ENCODE peak calls at places on chromosome 13, in eight cellular contexts. P, V, D, Y, Z, E, X and B are unnamed samples.

GRCh38 chr13:44306401-44307192 is 67.0 kb upstream of the SERP2 start:
- DNase-seq in P (peak), V (peak), D (no peak), Y (no peak), Z (peak), E (peak), X (peak), B (peak)

GRCh38 chr13:89239361-89240127 is 1568.4 kb downstream of the SLITRK5 start:
- DNase-seq in P (no peak), V (no peak), D (no peak), Y (no peak), Z (no peak), E (no peak), X (no peak), B (no peak)

GRCh38 chr13:99746857-99747710 is 224.5 kb downstream of the ZIC5 start:
- DNase-seq in P (no peak), V (no peak), D (no peak), Y (no peak), Z (no peak), E (no peak), X (no peak), B (no peak)

GRCh38 chr13:64239372-64239771 is 2823.7 kb upstream of the PCDH20 start:
- DNase-seq in P (no peak), V (no peak), D (no peak), Y (no peak), Z (peak), E (no peak), X (no peak), B (no peak)

GRCh38 chr13:50483416-50483815 is 360.1 kb downstream of the DLEU7 start:
- DNase-seq in P (no peak), V (no peak), D (no peak), Y (no peak), Z (no peak), E (no peak), X (no peak), B (no peak)

GRCh38 chr13:35992964-35993363 is 138.2 kb downstream of the DCLK1 start:
- DNase-seq in P (no peak), V (no peak), D (no peak), Y (no peak), Z (no peak), E (no peak), X (no peak), B (no peak)

GRCh38 chr13:98041081-98041820 is 87.8 kb downstream of the IPO5 start:
- DNase-seq in P (no peak), V (no peak), D (no peak), Y (no peak), Z (no peak), E (no peak), X (no peak), B (no peak)

GRCh38 chr13:72198042-72198441 is 331.0 kb upstream of the DACH1 start:
- DNase-seq in P (no peak), V (no peak), D (no peak), Y (no peak), Z (no peak), E (no peak), X (no peak), B (no peak)

GRCh38 chr13:26589754-26590153 is 32.3 kb downstream of the WASF3 start:
- DNase-seq in P (peak), V (no peak), D (no peak), Y (no peak), Z (no peak), E (no peak), X (no peak), B (no peak)

GRCh38 chr13:100300708-100301107 is 211.8 kb downstream of the PCCA start:
- DNase-seq in P (peak), V (no peak), D (no peak), Y (no peak), Z (no peak), E (no peak), X (no peak), B (no peak)

GRCh38 chr13:79621449-79621848 is 140.5 kb downstream of the NDFIP2 start:
- DNase-seq in P (no peak), V (no peak), D (no peak), Y (no peak), Z (no peak), E (no peak), X (no peak), B (no peak)

GRCh38 chr13:35475960-35476943 is at the start of gene MAB21L1:
- DNase-seq in P (no peak), V (no peak), D (no peak), Y (no peak), Z (no peak), E (no peak), X (peak), B (no peak)

GRCh38 chr13:27770809-27771208 is 21.5 kb upstream of the GSX1 start:
- DNase-seq in P (peak), V (peak), D (no peak), Y (peak), Z (peak), E (no peak), X (no peak), B (no peak)

GRCh38 chr13:53422415-53422814 is 393.8 kb downstream of the OLFM4 start:
- DNase-seq in P (no peak), V (no peak), D (no peak), Y (no peak), Z (no peak), E (no peak), X (no peak), B (no peak)

GRCh38 chr13:49265822-49266221 is 18.1 kb downstream of the CDADC1 start:
- DNase-seq in P (no peak), V (no peak), D (no peak), Y (no peak), Z (no peak), E (no peak), X (no peak), B (no peak)

GRCh38 chr13:113121183-113121927 is 1.2 kb upstream of the F10 start:
- DNase-seq in P (no peak), V (no peak), D (no peak), Y (no peak), Z (no peak), E (no peak), X (no peak), B (peak)

GRCh38 chr13:23960566-23961156 is 63.4 kb upstream of the C1QTNF9B start:
- DNase-seq in P (peak), V (peak), D (no peak), Y (peak), Z (peak), E (no peak), X (no peak), B (no peak)

GRCh38 chr13:51614350-51614786 is 30.1 kb downstream of the WDFY2 start:
- DNase-seq in P (peak), V (peak), D (no peak), Y (peak), Z (no peak), E (no peak), X (no peak), B (no peak)

GRCh38 chr13:112521073-112521685 is 66.8 kb downstream of the TUBGCP3 start:
- DNase-seq in P (no peak), V (no peak), D (no peak), Y (no peak), Z (no peak), E (no peak), X (no peak), B (no peak)

GRCh38 chr13:111898956-111899713 is 167.8 kb upstream of the SOX1 start:
- DNase-seq in P (no peak), V (no peak), D (no peak), Y (no peak), Z (no peak), E (no peak), X (no peak), B (no peak)

GRCh38 chr13:102191951-102192461 is 209.8 kb downstream of the FGF14 start:
- DNase-seq in P (peak), V (no peak), D (no peak), Y (no peak), Z (peak), E (no peak), X (no peak), B (no peak)

GRCh38 chr13:108686027-108686426 is 56.6 kb downstream of the MYO16 start:
- DNase-seq in P (no peak), V (no peak), D (no peak), Y (no peak), Z (no peak), E (no peak), X (no peak), B (no peak)

GRCh38 chr13:104984296-104984818 is 1551.1 kb downstream of the EFNB2 start:
- DNase-seq in P (peak), V (peak), D (no peak), Y (no peak), Z (no peak), E (peak), X (peak), B (no peak)

GRCh38 chr13:26743971-26744370 is 16.6 kb downstream of the GPR12 start:
- DNase-seq in P (no peak), V (peak), D (no peak), Y (no peak), Z (no peak), E (no peak), X (no peak), B (no peak)

GRCh38 chr13:26498524-26499208 is 58.8 kb upstream of the WASF3 start:
- DNase-seq in P (no peak), V (peak), D (no peak), Y (no peak), Z (no peak), E (no peak), X (no peak), B (no peak)

GRCh38 chr13:71864981-71865857 is 1.8 kb downstream of the DACH1 start:
- DNase-seq in P (no peak), V (peak), D (no peak), Y (no peak), Z (no peak), E (peak), X (peak), B (peak)

GRCh38 chr13:59480857-59481256 is 682.9 kb downstream of the DIAPH3 start:
- DNase-seq in P (no peak), V (no peak), D (no peak), Y (no peak), Z (no peak), E (no peak), X (no peak), B (no peak)

GRCh38 chr13:99996177-99996705 is 14.7 kb downstream of the ZIC2 start:
- DNase-seq in P (no peak), V (peak), D (no peak), Y (no peak), Z (no peak), E (no peak), X (no peak), B (no peak)

GRCh38 chr13:53020764-53021332 is 7.8 kb upstream of the OLFM4 start:
- DNase-seq in P (no peak), V (no peak), D (no peak), Y (no peak), Z (no peak), E (no peak), X (no peak), B (no peak)

GRCh38 chr13:101309014-101309619 is 107.2 kb downstream of the NALCN start:
- DNase-seq in P (no peak), V (no peak), D (no peak), Y (no peak), Z (no peak), E (no peak), X (no peak), B (no peak)

GRCh38 chr13:74273591-74273990 is 139.4 kb upstream of the KLF12 start:
- DNase-seq in P (no peak), V (no peak), D (no peak), Y (no peak), Z (no peak), E (no peak), X (no peak), B (no peak)

GRCh38 chr13:90717451-90717936 is 630.0 kb upstream of the MIR17HG start:
- DNase-seq in P (peak), V (no peak), D (no peak), Y (no peak), Z (no peak), E (no peak), X (no peak), B (no peak)

GRCh38 chr13:104006625-104007061 is 940.4 kb upstream of the SLC10A2 start:
- DNase-seq in P (no peak), V (no peak), D (no peak), Y (no peak), Z (no peak), E (no peak), X (no peak), B (no peak)

GRCh38 chr13:42392706-42393572 is 121.0 kb downstream of the AKAP11 start:
- DNase-seq in P (no peak), V (no peak), D (no peak), Y (no peak), Z (no peak), E (no peak), X (no peak), B (no peak)

GRCh38 chr13:96052655-96053002 is 572 bp downstream of the UGGT2 start:
- DNase-seq in P (no peak), V (peak), D (peak), Y (no peak), Z (peak), E (no peak), X (no peak), B (no peak)

GRCh38 chr13:103883152-103883551 is 816.9 kb upstream of the SLC10A2 start:
- DNase-seq in P (peak), V (peak), D (no peak), Y (peak), Z (peak), E (peak), X (peak), B (peak)

GRCh38 chr13:87656311-87656710 is 14.9 kb upstream of the SLITRK5 start:
- DNase-seq in P (no peak), V (peak), D (no peak), Y (no peak), Z (no peak), E (no peak), X (no peak), B (no peak)

GRCh38 chr13:41568990-41569387 is 111.6 kb downstream of the RGCC start:
- DNase-seq in P (no peak), V (no peak), D (no peak), Y (no peak), Z (no peak), E (no peak), X (no peak), B (no peak)

GRCh38 chr13:25992076-25992475 is 59.7 kb downstream of the SHISA2 start:
- DNase-seq in P (no peak), V (no peak), D (no peak), Y (no peak), Z (no peak), E (no peak), X (no peak), B (no peak)